ENCODE peak calls at places on chromosome 2, in eight cellular contexts. O, U, L, Q, G, T, J and Z are unnamed samples. For H3K4me1, the result is how much of the 10 kb centered on the place peaks cover.

GRCh38 chr2:30678410-30679137 is 128.7 kb downstream of the CAPN13 start:
- DNase-seq in U (no peak), J (no peak), L (no peak), G (no peak), O (no peak), T (no peak), Q (no peak), Z (no peak)

GRCh38 chr2:14288016-14288415 is 344.5 kb upstream of the LRATD1 start:
- DNase-seq in T (no peak), Q (peak), U (no peak), L (peak), J (no peak), O (no peak), G (peak), Z (no peak)

GRCh38 chr2:123670286-123670685 is 354.8 kb upstream of the CNTNAP5 start:
- DNase-seq in T (no peak), G (no peak), L (peak), U (no peak), O (no peak), Q (no peak), J (no peak), Z (no peak)

GRCh38 chr2:10109311-10109710 is 13.2 kb upstream of the RRM2 start:
- DNase-seq in J (no peak), L (no peak), Q (no peak), O (no peak), T (no peak), G (no peak), U (no peak), Z (no peak)

GRCh38 chr2:234403074-234403473 is 93.8 kb downstream of the ARL4C start:
- DNase-seq in O (no peak), G (no peak), T (no peak), J (no peak), L (no peak), Q (no peak), U (peak), Z (no peak)

GRCh38 chr2:85811173-85811849 is 57.5 kb downstream of the ATOH8 start:
- DNase-seq in L (peak), G (no peak), Q (no peak), O (peak), J (no peak), U (peak), T (peak), Z (peak)

GRCh38 chr2:96245609-96246390 is 20.0 kb downstream of the TMEM127 start:
- DNase-seq in L (no peak), T (no peak), G (peak), J (peak), O (no peak), Q (no peak), U (peak), Z (no peak)

GRCh38 chr2:65320042-65320711 is 92.5 kb downstream of the ACTR2 start:
- DNase-seq in G (peak), J (no peak), L (peak), O (no peak), T (no peak), Q (peak), U (peak), Z (no peak)

GRCh38 chr2:46097714-46098480 is 199.3 kb upstream of the EPAS1 start:
- DNase-seq in Q (peak), L (peak), U (peak), G (peak), O (peak), T (peak), J (no peak), Z (peak)

GRCh38 chr2:26246818-26247217 is 2.1 kb downstream of the HADHB start:
- DNase-seq in T (no peak), L (peak), J (no peak), U (peak), G (peak), Q (no peak), O (no peak), Z (peak)

GRCh38 chr2:31654241-31654640 is 73.5 kb upstream of the SRD5A2 start:
- DNase-seq in Q (no peak), L (no peak), G (no peak), U (no peak), J (no peak), T (no peak), O (no peak), Z (no peak)

GRCh38 chr2:219155054-219155644 is 5.5 kb downstream of the NHEJ1 start:
- DNase-seq in L (peak), J (peak), G (peak), T (peak), Q (peak), U (peak), O (peak), Z (no peak)

GRCh38 chr2:96507957-96508520 is 2.9 kb upstream of the NEURL3 start:
- DNase-seq in L (peak), T (peak), J (peak), U (peak), Q (peak), O (peak), G (peak), Z (peak)

GRCh38 chr2:157164370-157164769 is 93.1 kb upstream of the GALNT5 start:
- DNase-seq in G (no peak), T (no peak), Q (no peak), O (no peak), U (no peak), L (no peak), J (no peak), Z (peak)

GRCh38 chr2:166944909-166945308 is 56.6 kb downstream of the XIRP2 start:
- DNase-seq in Q (peak), J (no peak), L (no peak), O (no peak), T (no peak), U (no peak), G (no peak), Z (no peak)

GRCh38 chr2:157587576-157587975 is 41.1 kb downstream of the ACVR1C start:
- DNase-seq in Q (peak), J (no peak), U (no peak), O (no peak), T (no peak), L (no peak), G (peak), Z (no peak)

GRCh38 chr2:216006164-216006663 is 7.1 kb downstream of the MREG start:
- DNase-seq in U (peak), G (peak), L (peak), O (no peak), Q (peak), T (no peak), J (no peak), Z (no peak)

GRCh38 chr2:189466656-189467055 is 25.4 kb downstream of the WDR75 start:
- DNase-seq in J (peak), T (no peak), Q (peak), L (peak), G (no peak), O (no peak), U (peak), Z (no peak)

GRCh38 chr2:231708773-231709635 is 679 bp downstream of the PTMA start:
- DNase-seq in T (peak), J (peak), Q (peak), O (peak), L (peak), G (peak), U (peak), Z (peak)

GRCh38 chr2:213834746-213835145 is 550.5 kb downstream of the SPAG16 start:
- DNase-seq in Q (no peak), G (no peak), L (peak), J (no peak), U (peak), O (no peak), T (no peak), Z (no peak)

GRCh38 chr2:128589681-128590080 is 271.0 kb upstream of the HS6ST1 start:
- DNase-seq in Q (peak), T (no peak), U (no peak), G (no peak), L (no peak), J (no peak), O (no peak), Z (no peak)

GRCh38 chr2:27494284-27494943 is 586 bp downstream of the FNDC4 start:
- DNase-seq in L (no peak), Q (peak), G (no peak), T (no peak), O (no peak), J (no peak), U (peak), Z (no peak)

GRCh38 chr2:174343638-174344455 is 9.1 kb downstream of the SP9 start:
- DNase-seq in T (no peak), Q (peak), O (no peak), U (no peak), L (no peak), J (no peak), G (no peak), Z (no peak)

GRCh38 chr2:237696471-237696870 is 69.1 kb downstream of the LRRFIP1 start:
- DNase-seq in O (peak), U (no peak), G (no peak), Q (no peak), L (no peak), T (no peak), J (peak), Z (no peak)

GRCh38 chr2:47867205-47867604 is 39.1 kb downstream of the FBXO11 start:
- DNase-seq in L (peak), T (no peak), U (peak), J (no peak), G (peak), O (peak), Q (no peak), Z (no peak)
- H3K4me1 ChIP-seq in L (under half), T (under half), U (under half), J (under half), G (under half), O (half or more), Q (under half), Z (under half)

GRCh38 chr2:178331474-178332431 is 119.2 kb downstream of the PRKRA start:
- DNase-seq in L (no peak), U (no peak), Q (no peak), G (peak), T (no peak), O (no peak), J (no peak), Z (no peak)
- H3K27ac ChIP-seq in L (no peak), U (no peak), Q (no peak), G (no peak), T (no peak), O (no peak), J (no peak), Z (peak)

GRCh38 chr2:28662468-28663095 is 89.0 kb upstream of the PPP1CB start:
- DNase-seq in L (peak), U (peak), O (no peak), T (peak), Q (no peak), G (no peak), J (no peak), Z (peak)
- H3K4me1 ChIP-seq in L (half or more), U (under half), O (under half), T (under half), Q (under half), G (under half), J (under half), Z (half or more)

GRCh38 chr2:69693472-69694450 is 48.2 kb upstream of the ANXA4 start:
- DNase-seq in J (no peak), U (no peak), O (no peak), L (peak), T (no peak), G (no peak), Q (no peak), Z (no peak)
- H3K27ac ChIP-seq in J (no peak), U (no peak), O (no peak), L (peak), T (peak), G (no peak), Q (no peak), Z (no peak)